ENCODE peak calls at places on chromosome 20, in nine cellular contexts. D is T1000, P is EH, J is SHP77, R is ACHN, K is small intestine, X is kidney glomerular epithelial cell, W is mammary epithelial cell, Q is ovary. C is an unnamed sample.

GRCh38 chr20:17611540-17612286 is 41.8 kb downstream of the DSTN start:
- DNase-seq in X (no peak), K (peak; percentile 28), D (no peak), R (no peak), P (peak; percentile 44), J (peak; percentile 37), W (peak; percentile 70), Q (peak; percentile 42), C (no peak)

GRCh38 chr20:61161649-61162210 is 90.3 kb upstream of the CDH4 start:
- DNase-seq in W (no peak), D (no peak), J (no peak), Q (no peak), X (no peak), R (no peak), P (peak; percentile 1), K (no peak), C (no peak)

GRCh38 chr20:37379967-37380828 is 34.3 kb downstream of the SRC start:
- DNase-seq in D (no peak), X (no peak), W (no peak), K (peak; percentile 93), J (no peak), P (peak; percentile 21), Q (peak; percentile 21), R (peak; percentile 16), C (no peak)

GRCh38 chr20:16707674-16708073 is 22.2 kb upstream of the SNRPB2 start:
- DNase-seq in K (no peak), J (no peak), X (no peak), Q (no peak), P (no peak), W (peak; percentile 9), R (no peak), D (no peak), C (no peak)

GRCh38 chr20:51487525-51488279 is 54.8 kb downstream of the NFATC2 start:
- DNase-seq in J (no peak), Q (no peak), P (peak; percentile 77), W (peak; percentile 94), X (peak; percentile 88), K (no peak), R (peak; percentile 77), D (peak; percentile 84), C (no peak)

GRCh38 chr20:37392441-37393195 is 46.7 kb downstream of the SRC start:
- DNase-seq in D (no peak), P (peak; percentile 29), W (no peak), J (no peak), K (no peak), Q (no peak), R (peak; percentile 25), X (no peak), C (no peak)

GRCh38 chr20:52004720-52005119 is 186.9 kb downstream of the ZFP64 start:
- DNase-seq in W (no peak), K (no peak), Q (no peak), D (no peak), P (peak; percentile 39), J (no peak), R (no peak), X (no peak), C (no peak)

GRCh38 chr20:39107741-39108140 is 145.6 kb downstream of the DHX35 start:
- DNase-seq in D (no peak), Q (no peak), X (no peak), P (peak; percentile 59), J (no peak), W (no peak), K (no peak), R (no peak), C (no peak)

GRCh38 chr20:18276821-18277220 is 11.5 kb upstream of the ZNF133 start:
- DNase-seq in J (peak; percentile 87), X (peak; percentile 67), R (peak; percentile 65), W (peak; percentile 73), Q (peak; percentile 21), P (peak; percentile 68), K (peak; percentile 79), D (no peak), C (peak; percentile 13)

GRCh38 chr20:2130668-2131067 is 29.0 kb downstream of the STK35 start:
- DNase-seq in W (no peak), R (no peak), P (no peak), J (no peak), K (no peak), D (no peak), X (no peak), Q (no peak), C (no peak)

GRCh38 chr20:55782861-55783260 is 222.5 kb downstream of the CBLN4 start:
- DNase-seq in D (no peak), R (no peak), J (peak; percentile 5), W (no peak), X (no peak), K (no peak), Q (no peak), P (no peak), C (no peak)

GRCh38 chr20:52747736-52748135 is 224.4 kb upstream of the TSHZ2 start:
- DNase-seq in W (no peak), D (no peak), P (no peak), Q (no peak), J (peak; percentile 2), X (peak; percentile 7), K (peak; percentile 1), R (no peak), C (no peak)

GRCh38 chr20:56391596-56392281 is at the start of gene AURKA:
- DNase-seq in R (no peak), Q (no peak), W (no peak), D (no peak), K (no peak), P (peak; percentile 12), J (no peak), X (no peak), C (no peak)

GRCh38 chr20:48308882-48309281 is 518.9 kb downstream of the PREX1 start:
- DNase-seq in Q (no peak), X (no peak), W (no peak), J (no peak), K (no peak), R (no peak), D (no peak), P (no peak), C (no peak)

GRCh38 chr20:56572178-56572577 is 39.1 kb downstream of the FAM209B start:
- DNase-seq in P (no peak), X (no peak), W (peak; percentile 19), J (no peak), D (no peak), K (no peak), Q (no peak), R (no peak), C (no peak)

GRCh38 chr20:7836076-7836475 is 104.2 kb downstream of the HAO1 start:
- DNase-seq in Q (no peak), J (no peak), W (no peak), R (no peak), P (no peak), X (no peak), D (no peak), K (no peak), C (no peak)

GRCh38 chr20:63006611-63007471 is at the start of gene BHLHE23:
- DNase-seq in K (no peak), W (no peak), J (no peak), D (no peak), X (no peak), P (no peak), Q (no peak), R (no peak), C (no peak)